ENCODE peak calls at places on chromosomes 2 and 18, in four cellular contexts. A is activated CD4-positive, alpha-beta T cell treated with anti-CD3 and anti-CD28 coated beads, Interleukin-2, amount 10 ng/mL, durations not matched to agents 7 days and 5 days; B is brain microvascular endothelial cell; T is choroid plexus epithelial cell. C is an unnamed sample.

GRCh38 chr2:32947076-32947483 is 327 bp downstream of the LTBP1 start:
- DNase-seq in A (no peak), B (no peak), T (peak; percentile 21), C (no peak)

GRCh38 chr2:76307495-76307894 is 596.8 kb upstream of the GCFC2 start:
- DNase-seq in A (no peak), B (no peak), T (no peak), C (no peak)

GRCh38 chr2:160730296-160730995 is 236.8 kb upstream of the RBMS1 start:
- DNase-seq in A (no peak), B (no peak), T (no peak), C (no peak)

GRCh38 chr2:127624321-127625145 is 21.4 kb upstream of the GPR17 start:
- DNase-seq in A (no peak), B (no peak), T (no peak), C (no peak)

GRCh38 chr2:134120718-134121630 is 132.9 kb upstream of the MGAT5 start:
- DNase-seq in A (peak; percentile 63), B (peak; percentile 42), T (peak; percentile 75), C (peak; percentile 79)

GRCh38 chr2:239315308-239315707 is 85.5 kb downstream of the HDAC4 start:
- DNase-seq in A (no peak), B (no peak), T (no peak), C (peak; percentile 40)

GRCh38 chr2:16031848-16032159 is 91.5 kb downstream of the MYCN start:
- DNase-seq in A (no peak), B (no peak), T (no peak), C (no peak)

GRCh38 chr2:128781888-128782385 is 463.3 kb upstream of the HS6ST1 start:
- DNase-seq in A (peak; percentile 2), B (no peak), T (no peak), C (no peak)

GRCh38 chr2:118698564-118698963 is 148.9 kb downstream of the EN1 start:
- DNase-seq in A (no peak), B (no peak), T (no peak), C (no peak)

GRCh38 chr2:11498126-11498473 is 32.1 kb upstream of the E2F6 start:
- DNase-seq in A (no peak), B (no peak), T (no peak), C (no peak)

GRCh38 chr2:60247471-60247870 is 306.0 kb downstream of the BCL11A start:
- DNase-seq in A (no peak), B (no peak), T (no peak), C (no peak)

GRCh38 chr2:54438271-54438670 is 17.9 kb upstream of the SPTBN1 start:
- DNase-seq in A (no peak), B (no peak), T (peak; percentile 51), C (no peak)

GRCh38 chr18:54359233-54359632 is 1.5 kb downstream of the C18orf54 start:
- DNase-seq in A (no peak), B (no peak), T (peak; percentile 19), C (no peak)

GRCh38 chr2:217599906-217600305 is 402.9 kb downstream of the TNS1 start:
- DNase-seq in A (no peak), B (no peak), T (no peak), C (no peak)

GRCh38 chr2:197915548-197916265 is 111.3 kb downstream of the PLCL1 start:
- DNase-seq in A (no peak), B (peak; percentile 34), T (peak; percentile 75), C (no peak)

GRCh38 chr18:44679912-44680270 is 797 bp upstream of the SETBP1 start:
- DNase-seq in A (peak; percentile 37), B (no peak), T (peak; percentile 47), C (peak; percentile 54)

GRCh38 chr2:42823744-42824453 is 31.5 kb upstream of the HAAO start:
- DNase-seq in A (no peak), B (no peak), T (no peak), C (no peak)

GRCh38 chr2:46364797-46365457 is 67.7 kb downstream of the EPAS1 start:
- DNase-seq in A (peak; percentile 62), B (peak; percentile 67), T (peak; percentile 82), C (peak; percentile 37)

C was measured in GM19239.